ENCODE peak calls at places on chromosomes 1 and 21, in six cellular contexts. I, U, W, S, H and F are unnamed samples.
A peak's percentile ranks its signal among the peaks of the same experiment; 100 is the strongest.

GRCh38 chr1:100760511-100760910 is 41.0 kb downstream of the VCAM1 start:
- DNase-seq in I (no peak), U (no peak), W (no peak), S (no peak), H (no peak), F (no peak)

GRCh38 chr1:52552236-52552504 is 722 bp downstream of the TUT4 start:
- DNase-seq in I (no peak), U (peak; percentile 76), W (no peak), S (peak; percentile 74), H (peak; percentile 55), F (no peak)

GRCh38 chr1:12552951-12553921 is 64.8 kb downstream of the DHRS3 start:
- DNase-seq in I (no peak), U (peak; percentile 80), W (peak; percentile 76), S (no peak), H (no peak), F (no peak)

GRCh38 chr1:2786329-2787162 is 14.9 kb downstream of the TTC34 start:
- DNase-seq in I (peak; percentile 45), U (no peak), W (peak; percentile 82), S (no peak), H (peak; percentile 45), F (no peak)

GRCh38 chr1:188669715-188670114 is 1807.9 kb downstream of the BRINP3 start:
- DNase-seq in I (no peak), U (no peak), W (no peak), S (peak; percentile 38), H (no peak), F (no peak)

GRCh38 chr1:46639547-46639946 is 22.9 kb upstream of the MOB3C start:
- DNase-seq in I (no peak), U (no peak), W (no peak), S (no peak), H (no peak), F (no peak)

GRCh38 chr21:37430184-37430821 is 63.7 kb downstream of the DYRK1A start:
- DNase-seq in I (no peak), U (no peak), W (no peak), S (no peak), H (no peak), F (no peak)

GRCh38 chr1:156652131-156652991 is 10.4 kb downstream of the BCAN start:
- DNase-seq in I (no peak), U (no peak), W (no peak), S (peak; percentile 44), H (no peak), F (no peak)

GRCh38 chr1:25118554-25118953 is 113.7 kb downstream of the SYF2 start:
- DNase-seq in I (no peak), U (no peak), W (no peak), S (no peak), H (no peak), F (no peak)

GRCh38 chr1:40939320-40940059 is 40.0 kb upstream of the CTPS1 start:
- DNase-seq in I (peak; percentile 58), U (no peak), W (peak; percentile 71), S (peak; percentile 84), H (no peak), F (no peak)

GRCh38 chr1:151574575-151575529 is 34.7 kb downstream of the TUFT1 start:
- DNase-seq in I (no peak), U (no peak), W (no peak), S (peak; percentile 88), H (no peak), F (no peak)

GRCh38 chr21:45309069-45309521 is 21.4 kb upstream of the POFUT2 start:
- DNase-seq in I (peak; percentile 77), U (no peak), W (peak; percentile 91), S (peak; percentile 72), H (no peak), F (no peak)

GRCh38 chr1:3971981-3972380 is 71.9 kb upstream of the C1orf174 start:
- DNase-seq in I (no peak), U (no peak), W (no peak), S (no peak), H (no peak), F (no peak)

GRCh38 chr1:223617671-223618070 is 47.8 kb downstream of the CAPN8 start:
- DNase-seq in I (no peak), U (no peak), W (no peak), S (no peak), H (no peak), F (no peak)

GRCh38 chr1:34987018-34987417 is 1.9 kb upstream of the TMEM35B start:
- DNase-seq in I (no peak), U (no peak), W (no peak), S (peak; percentile 26), H (no peak), F (no peak)

GRCh38 chr1:41890841-41891311 is 27.8 kb downstream of the HIVEP3 start:
- DNase-seq in I (peak; percentile 48), U (no peak), W (peak; percentile 74), S (peak; percentile 14), H (no peak), F (no peak)

GRCh38 chr1:89142160-89142559 is 16.2 kb upstream of the GBP2 start:
- DNase-seq in I (no peak), U (no peak), W (no peak), S (no peak), H (no peak), F (no peak)

GRCh38 chr1:237492359-237492758 is 398.4 kb downstream of the ZP4 start:
- DNase-seq in I (no peak), U (no peak), W (no peak), S (no peak), H (no peak), F (no peak)

GRCh38 chr1:57986432-57986831 is 560.1 kb downstream of the OMA1 start:
- DNase-seq in I (no peak), U (no peak), W (no peak), S (no peak), H (no peak), F (no peak)

GRCh38 chr1:33111965-33112364 is 31.0 kb downstream of the AZIN2 start:
- DNase-seq in I (no peak), U (no peak), W (no peak), S (peak; percentile 64), H (no peak), F (no peak)

GRCh38 chr1:80212958-80213357 is 1206.4 kb upstream of the ADGRL4 start:
- DNase-seq in I (no peak), U (no peak), W (no peak), S (no peak), H (no peak), F (no peak)

GRCh38 chr1:181104790-181105133 is 16.3 kb downstream of the IER5 start:
- DNase-seq in I (no peak), U (peak; percentile 80), W (no peak), S (no peak), H (peak; percentile 34), F (no peak)

GRCh38 chr1:16905856-16906702 is 10.3 kb downstream of the RNU1-2 start:
- DNase-seq in I (no peak), U (peak; percentile 69), W (peak; percentile 31), S (no peak), H (no peak), F (no peak)

GRCh38 chr1:151196292-151196800 is 2.0 kb upstream of the PIP5K1A start:
- DNase-seq in I (peak; percentile 20), U (no peak), W (peak; percentile 61), S (peak; percentile 89), H (peak; percentile 38), F (no peak)

DNA sequence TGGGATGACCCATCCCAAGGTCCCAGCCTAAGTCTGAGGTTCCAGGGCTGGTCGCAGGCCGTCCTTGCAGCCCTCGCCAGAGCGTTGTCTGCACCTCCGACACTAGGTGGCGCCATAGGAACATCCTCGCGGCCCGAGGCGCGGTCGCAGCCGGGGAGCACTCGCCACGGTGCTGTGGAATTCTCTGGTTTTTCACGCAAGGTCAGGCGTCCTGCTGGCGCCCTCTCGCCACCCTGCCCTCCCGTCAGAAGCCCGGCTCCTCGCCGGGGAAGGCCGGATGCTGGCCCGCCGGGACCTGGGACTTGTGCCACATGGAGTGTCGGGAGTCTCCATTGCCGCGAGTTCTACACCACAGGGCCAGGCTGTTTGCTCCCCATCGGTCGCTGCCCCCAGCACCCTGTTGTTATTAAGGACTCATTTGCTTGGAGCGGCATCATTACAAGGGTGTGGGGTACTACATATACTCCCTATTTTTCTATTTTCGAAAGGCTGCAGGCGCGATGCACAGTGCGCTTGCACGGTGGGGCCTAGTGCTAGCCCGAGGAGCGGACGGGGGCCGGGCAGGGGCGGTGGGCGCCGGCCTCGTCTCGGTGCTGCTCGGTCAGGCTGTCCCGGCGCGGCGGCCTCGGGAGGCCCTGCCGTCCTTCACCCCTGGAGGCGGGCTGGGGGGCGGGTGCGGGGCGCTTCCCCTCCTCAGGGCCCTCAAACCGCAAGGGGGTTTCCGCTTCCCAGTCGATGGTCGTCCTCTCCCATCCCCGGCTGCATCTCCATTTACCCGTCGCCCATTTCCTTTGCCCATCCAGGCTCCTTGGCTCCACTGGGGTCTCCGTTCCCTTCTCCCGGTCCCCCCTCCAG is 196.6 kb upstream of the LMO4 start:
- DNase-seq in I (peak; percentile 77), U (peak; percentile 84), W (peak; percentile 92), S (peak; percentile 79), H (peak; percentile 34), F (peak; percentile 79)
- H3K27ac ChIP-seq in I (peak overlapping the region; percentile 72), U (peak overlapping the region; percentile 18), W (peak overlapping the region; percentile 39), S (peak overlapping the region; percentile 49), H (no peak overlapping the region), F (peak overlapping the region; percentile 72)

DNA sequence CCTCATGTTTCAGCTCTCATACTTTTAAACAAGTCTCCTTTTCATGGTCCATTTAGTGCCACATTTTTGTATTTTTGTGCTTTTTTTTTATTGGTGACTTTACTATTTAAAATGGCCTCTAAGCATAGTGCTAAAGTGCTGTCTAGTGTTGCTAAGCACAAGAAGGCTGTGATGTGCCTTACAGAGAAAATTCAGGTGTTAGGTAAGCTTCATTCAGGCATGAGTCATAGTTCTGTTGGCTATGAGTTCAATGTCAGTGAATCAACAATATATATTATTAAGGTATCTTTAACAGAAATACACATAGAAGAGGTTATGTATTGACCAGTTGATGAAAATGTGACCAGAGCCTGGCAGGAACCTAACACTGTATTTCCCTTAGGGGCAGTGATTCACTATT is 12.8 kb upstream of the FUBP1 start:
- DNase-seq in I (no peak), U (no peak), W (no peak), S (no peak), H (no peak), F (no peak)
- H3K27ac ChIP-seq in I (no peak overlapping the region), U (no peak overlapping the region), W (no peak overlapping the region), S (no peak overlapping the region), H (no peak overlapping the region), F (no peak overlapping the region)

DNA sequence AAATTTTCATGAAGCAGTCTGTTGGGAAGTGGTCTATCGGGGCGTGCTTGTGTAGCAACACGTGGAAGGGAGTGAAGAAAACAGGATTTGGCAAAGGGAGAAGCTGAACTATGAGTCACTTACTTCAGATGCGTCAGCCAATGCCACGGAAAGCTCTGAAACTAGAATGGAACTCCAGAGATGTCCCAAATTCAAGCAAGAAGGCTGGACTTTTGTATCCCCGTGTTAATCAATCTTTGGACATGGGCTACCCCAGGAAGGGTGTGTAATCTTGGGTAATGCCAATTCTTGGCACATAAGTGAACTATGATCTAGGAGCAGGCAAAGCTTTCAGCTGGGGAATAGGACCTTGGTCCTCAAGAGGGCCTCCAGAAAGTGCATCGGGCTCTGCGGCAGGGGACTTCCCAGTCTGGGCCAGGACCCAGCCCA is 102.6 kb downstream of the ADSS2 start:
- DNase-seq in I (no peak), U (peak; percentile 73), W (no peak), S (peak; percentile 93), H (no peak), F (no peak)
- H3K27ac ChIP-seq in I (no peak overlapping the region), U (no peak overlapping the region), W (no peak overlapping the region), S (peak overlapping the region; percentile 68), H (no peak overlapping the region), F (no peak overlapping the region)

DNA sequence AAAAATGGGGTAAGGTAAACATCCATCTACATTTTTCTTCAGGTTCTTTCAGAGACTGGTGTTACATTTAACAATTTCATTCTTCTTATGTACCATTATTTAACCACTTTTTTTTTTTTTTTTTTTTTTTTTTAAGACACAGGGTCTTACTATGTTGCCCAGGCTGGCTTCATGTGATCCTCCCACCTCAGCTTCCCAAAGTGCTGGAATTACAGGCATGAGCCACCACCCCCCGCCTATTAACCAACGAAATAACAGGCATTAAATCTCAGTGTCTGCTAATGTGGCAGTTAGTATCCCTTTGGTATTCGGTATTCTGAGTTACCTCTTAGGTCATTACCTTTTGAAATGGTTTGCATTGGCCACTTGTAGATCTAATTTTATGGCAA is 84.0 kb downstream of the MRPL37 start:
- DNase-seq in I (no peak), U (no peak), W (no peak), S (no peak), H (no peak), F (no peak)
- H3K27ac ChIP-seq in I (no peak overlapping the region), U (peak overlapping the region; percentile 48), W (no peak overlapping the region), S (no peak overlapping the region), H (no peak overlapping the region), F (no peak overlapping the region)